ENCODE peak calls at places on chromosomes 5 and 9, in five cellular contexts. D is H1, O is HepG2, C is GM12878, L is K562. Y is an unnamed sample.

GRCh38 chr9:94085062-94085639 is 887 bp downstream of the PTPDC1 start:
- DNase-seq in O (peak), D (peak), L (no peak), C (no peak), Y (no peak)

GRCh38 chr5:95620030-95620869 is at the start of gene GPR150:
- DNase-seq in O (peak), D (peak), C (no peak), L (no peak), Y (peak)

GRCh38 chr9:78863531-78863930 is 566.6 kb downstream of the PSAT1 start:
- DNase-seq in C (no peak), L (no peak), O (no peak), D (no peak), Y (no peak)

GRCh38 chr9:36298566-36298965 is 40.3 kb upstream of the GNE start:
- DNase-seq in C (no peak), O (no peak), L (no peak), D (no peak), Y (no peak)

GRCh38 chr5:56561-57290 is 35.2 kb upstream of the PLEKHG4B start:
- DNase-seq in L (peak), C (no peak), O (no peak), D (peak), Y (no peak)

GRCh38 chr9:128341435-128341849 is 1.1 kb downstream of the SLC27A4 start:
- DNase-seq in C (no peak), L (peak), O (peak), D (peak), Y (peak)

GRCh38 chr5:67897980-67898379 is 317.6 kb upstream of the PIK3R1 start:
- DNase-seq in O (no peak), L (no peak), D (no peak), C (no peak), Y (no peak)

GRCh38 chr5:141514330-141515111 is 25.6 kb downstream of the PCDHGC5 start:
- DNase-seq in O (no peak), D (no peak), L (no peak), C (no peak), Y (no peak)

GRCh38 chr5:82057051-82057450 is 85.2 kb downstream of the ATG10 start:
- DNase-seq in O (no peak), L (no peak), C (no peak), D (no peak), Y (no peak)

GRCh38 chr5:147085409-147085808 is 149.4 kb upstream of the STK32A start:
- DNase-seq in O (no peak), C (no peak), D (no peak), L (no peak), Y (no peak)

GRCh38 chr9:1071730-1072129 is 21.6 kb downstream of the DMRT2 start:
- DNase-seq in O (no peak), D (no peak), C (no peak), L (no peak), Y (no peak)

GRCh38 chr5:150766265-150766664 is 7.4 kb upstream of the DCTN4 start:
- DNase-seq in D (no peak), O (no peak), L (no peak), C (no peak), Y (no peak)

GRCh38 chr9:79013715-79014610 is 557.8 kb upstream of the TLE4 start:
- DNase-seq in L (no peak), C (no peak), D (no peak), O (no peak), Y (no peak)

GRCh38 chr9:113992276-113992951 is 85.7 kb downstream of the AMBP start:
- DNase-seq in D (no peak), C (no peak), O (no peak), L (no peak), Y (no peak)
- TF ChIP-seq POLR2A in D (no peak), C (no peak), O (no peak), L (no peak), Y (no peak)

GRCh38 chr9:86945868-86946711 is 1.2 kb downstream of the GAS1 start:
- DNase-seq in O (no peak), C (no peak), L (no peak), D (peak), Y (peak)
- TF ChIP-seq TAF1 in O (no peak), C (no peak), L (no peak), D (no peak), Y (no peak)

GRCh38 chr9:109907810-109908458 is 127.9 kb downstream of the PALM2AKAP2 start:
- DNase-seq in D (no peak), O (peak), C (no peak), L (no peak), Y (no peak)
- TF ChIP-seq POLR2A in D (no peak), O (no peak), C (no peak), L (no peak), Y (no peak)

GRCh38 chr5:29263836-29264235 is 1929.7 kb upstream of the CDH6 start:
- DNase-seq in L (no peak), O (no peak), D (no peak), C (no peak), Y (no peak)
- TF ChIP-seq TAF1 in L (no peak), O (no peak), D (no peak), C (no peak), Y (no peak)

GRCh38 chr5:157142317-157143126 is at the start of gene MED7:
- DNase-seq in D (peak), L (peak), C (peak), O (peak), Y (peak)
- TF ChIP-seq POLR2A in D (peak), L (peak), C (peak), O (peak), Y (peak)

GRCh38 chr5:172775326-172776234 is 4.6 kb upstream of the DUSP1 start:
- DNase-seq in D (no peak), C (no peak), O (peak), L (no peak), Y (no peak)

GRCh38 chr5:172777381-172778222 is 6.6 kb upstream of the DUSP1 start:
- DNase-seq in O (peak), D (no peak), C (no peak), L (peak), Y (peak)

GRCh38 chr5:172779968-172780350 is 9.0 kb upstream of the DUSP1 start:
- DNase-seq in O (peak), C (no peak), D (no peak), L (no peak), Y (no peak)

GRCh38 chr5:172776235-172776594 is 5.2 kb upstream of the DUSP1 start:
- DNase-seq in D (no peak), L (no peak), O (peak), C (no peak), Y (no peak)

GRCh38 chr5:172778223-172778814 is 7.3 kb upstream of the DUSP1 start:
- DNase-seq in O (peak), L (peak), D (no peak), C (no peak), Y (no peak)
- TF ChIP-seq TAF1 in O (peak), L (no peak), D (no peak), C (no peak), Y (no peak)

DNA sequence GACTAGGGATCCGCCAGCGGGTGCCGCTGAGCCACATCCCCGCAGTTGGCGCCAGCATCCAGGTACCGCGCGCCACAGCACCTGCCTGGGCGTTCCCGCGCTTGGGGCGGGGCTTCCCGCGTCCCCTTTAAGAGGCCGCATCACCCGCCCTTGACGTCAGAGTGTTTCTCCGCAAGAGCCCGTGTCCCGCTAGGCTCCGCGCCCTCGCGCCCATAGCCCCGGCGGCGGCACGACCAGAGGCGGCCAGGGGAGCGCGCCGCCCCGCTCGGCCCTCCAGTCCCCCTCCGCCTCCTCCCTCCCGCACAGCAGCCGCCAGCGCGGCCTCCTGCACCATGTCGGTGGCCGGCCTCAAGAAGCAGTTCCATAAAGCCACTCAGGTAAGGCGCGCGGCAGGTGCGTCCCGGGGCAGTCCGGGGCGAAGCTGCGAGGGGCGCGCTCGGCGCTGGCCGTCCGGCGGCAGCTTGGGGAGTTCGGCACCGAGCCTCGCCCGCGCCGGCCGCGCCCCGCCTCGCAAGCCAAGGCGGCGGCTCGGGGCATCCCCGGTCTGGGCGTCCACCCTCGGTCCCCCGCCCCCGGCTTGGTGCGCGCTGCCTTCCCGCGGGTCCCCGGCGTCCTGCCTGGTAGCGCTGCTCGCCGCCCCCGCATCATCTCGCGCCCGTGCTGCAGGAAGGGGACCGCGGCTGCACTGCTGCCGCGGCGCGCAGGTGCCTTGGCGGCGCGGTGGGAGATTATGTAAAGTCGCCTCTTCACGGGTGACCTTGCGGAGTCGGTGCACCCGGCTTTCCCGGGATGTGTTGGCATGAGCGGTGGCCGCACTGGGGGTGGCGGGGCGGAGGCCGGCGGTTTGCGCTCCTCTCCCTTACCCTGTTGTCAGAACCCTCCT is at the start of gene SH3GL2:
- DNase-seq in D (peak), O (no peak), L (no peak), C (no peak), Y (peak)
- TF ChIP-seq POLR2A in D (peak), O (no peak), L (no peak), C (no peak), Y (no peak)

DNA sequence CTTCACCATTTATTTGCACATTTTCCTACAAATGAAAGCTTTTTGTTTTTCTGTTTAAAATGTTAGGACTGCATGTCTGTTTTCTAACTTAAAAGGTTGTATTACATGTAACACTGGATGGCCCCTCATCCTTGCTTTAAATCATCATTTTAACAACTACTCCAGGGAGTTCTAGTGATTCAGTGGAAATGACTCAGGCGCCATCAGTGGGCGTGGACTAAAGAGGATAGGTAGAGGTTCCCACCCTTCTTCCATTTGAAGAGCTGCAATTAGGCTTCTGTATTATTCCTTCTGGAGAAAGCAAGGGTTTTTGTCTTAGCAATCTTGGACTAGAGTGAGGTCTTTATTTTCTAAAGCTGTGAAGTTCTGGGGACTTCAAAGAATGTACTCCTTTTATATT is 213.7 kb downstream of the TMEM38B start:
- DNase-seq in D (no peak), L (no peak), C (no peak), O (no peak), Y (no peak)
- TF ChIP-seq TAF1 in D (no peak), L (no peak), C (no peak), O (no peak), Y (no peak)

Y was measured in GM12892.